ENCODE peak calls at places on chromosome 11, in seven cellular contexts. I is stimulated activated CD4-positive, alpha-beta T cell treated with anti-CD3 and anti-CD28 coated beads, Interleukin-4, amount 100 ng/mL, for 4 hours; H is iris pigment epithelial cell; D is smooth muscle cell of the brain vasculature; A is stimulated activated CD8-positive, alpha-beta memory T cell treated with anti-CD3 and anti-CD28 coated beads, Interleukin-2, amount 100 ng/mL, for 48 hours; Y is astrocyte of the spinal cord; S is naive thymus-derived CD4-positive, alpha-beta T cell. E is an unnamed sample.

GRCh38 chr11:2444301-2445106 is at the start of the genes KCNQ1 and TRPM5:
- DNase-seq in I (peak; percentile 81), H (no peak), D (no peak), A (peak; percentile 68), Y (no peak), S (peak; percentile 72), E (peak; percentile 83)

GRCh38 chr11:19633276-19633675 is 79.4 kb upstream of the NAV2 start:
- DNase-seq in I (no peak), H (peak; percentile 36), D (no peak), A (no peak), Y (peak; percentile 31), S (no peak), E (peak; percentile 87)

GRCh38 chr11:113387605-113388211 is at the start of gene ANKK1:
- DNase-seq in I (no peak), H (no peak), D (no peak), A (no peak), Y (no peak), S (no peak), E (peak; percentile 79)

GRCh38 chr11:11993814-11994213 is 14.6 kb downstream of the DKK3 start:
- DNase-seq in I (no peak), H (peak; percentile 91), D (no peak), A (no peak), Y (peak; percentile 85), S (no peak), E (no peak)

GRCh38 chr11:35338928-35339327 is 80.4 kb downstream of the SLC1A2 start:
- DNase-seq in I (no peak), H (no peak), D (no peak), A (no peak), Y (no peak), S (no peak), E (no peak)

GRCh38 chr11:45091563-45092392 is 54.7 kb upstream of the PRDM11 start:
- DNase-seq in I (no peak), H (no peak), D (no peak), A (no peak), Y (no peak), S (no peak), E (no peak)

GRCh38 chr11:1152316-1153104 is 5.2 kb upstream of the MUC5AC start:
- DNase-seq in I (no peak), H (peak; percentile 70), D (no peak), A (peak; percentile 34), Y (peak; percentile 59), S (no peak), E (peak; percentile 65)

GRCh38 chr11:57974132-57974531 is 49.5 kb upstream of the OR9Q1 start:
- DNase-seq in I (no peak), H (no peak), D (no peak), A (no peak), Y (no peak), S (no peak), E (no peak)

GRCh38 chr11:71336176-71336995 is 84.0 kb upstream of the SHANK2 start:
- DNase-seq in I (no peak), H (no peak), D (no peak), A (no peak), Y (no peak), S (no peak), E (no peak)

GRCh38 chr11:69834811-69835800 is 15.9 kb upstream of the FGF3 start:
- DNase-seq in I (no peak), H (no peak), D (no peak), A (no peak), Y (no peak), S (no peak), E (no peak)

GRCh38 chr11:73521621-73522020 is 76.3 kb downstream of the FAM168A start:
- DNase-seq in I (no peak), H (peak; percentile 33), D (no peak), A (no peak), Y (peak; percentile 60), S (no peak), E (no peak)

GRCh38 chr11:132402056-132402684 is 1031.8 kb downstream of the NTM start:
- DNase-seq in I (no peak), H (peak; percentile 12), D (no peak), A (no peak), Y (peak; percentile 62), S (no peak), E (no peak)

GRCh38 chr11:2136952-2137201 is 2.3 kb downstream of the IGF2 start:
- DNase-seq in I (no peak), H (no peak), D (no peak), A (no peak), Y (no peak), S (no peak), E (no peak)

GRCh38 chr11:67483901-67484665 is 1.3 kb downstream of the AIP start:
- DNase-seq in I (no peak), H (no peak), D (no peak), A (no peak), Y (no peak), S (peak; percentile 89), E (no peak)

GRCh38 chr11:33881651-33882279 is 10.1 kb downstream of the LMO2 start:
- DNase-seq in I (no peak), H (no peak), D (no peak), A (no peak), Y (no peak), S (no peak), E (no peak)

GRCh38 chr11:16841984-16842383 is 103.5 kb downstream of the C11orf58 start:
- DNase-seq in I (no peak), H (no peak), D (no peak), A (no peak), Y (no peak), S (no peak), E (no peak)

GRCh38 chr11:104700609-104701008 is 197.7 kb downstream of the CASP12 start:
- DNase-seq in I (no peak), H (peak; percentile 91), D (no peak), A (no peak), Y (peak; percentile 89), S (peak; percentile 46), E (no peak)

GRCh38 chr11:17734418-17734911 is at the start of gene KCNC1:
- DNase-seq in I (no peak), H (peak; percentile 41), D (no peak), A (no peak), Y (peak; percentile 22), S (no peak), E (peak; percentile 88)

GRCh38 chr11:134050541-134051383 is 18.1 kb upstream of the JAM3 start:
- DNase-seq in I (peak; percentile 71), H (no peak), D (no peak), A (peak; percentile 66), Y (peak; percentile 47), S (peak; percentile 75), E (peak; percentile 53)

GRCh38 chr11:1559103-1559951 is 12.7 kb downstream of the DUSP8 start:
- DNase-seq in I (no peak), H (no peak), D (no peak), A (no peak), Y (peak; percentile 44), S (no peak), E (peak; percentile 95)

GRCh38 chr11:75793966-75794365 is 21.0 kb upstream of the UVRAG start:
- DNase-seq in I (no peak), H (no peak), D (no peak), A (no peak), Y (no peak), S (no peak), E (no peak)

GRCh38 chr11:131737357-131737756 is 366.9 kb downstream of the NTM start:
- DNase-seq in I (no peak), H (peak; percentile 36), D (no peak), A (no peak), Y (peak; percentile 12), S (no peak), E (no peak)

GRCh38 chr11:20089796-20090653 is 70.2 kb downstream of the DBX1 start:
- DNase-seq in I (no peak), H (peak; percentile 64), D (no peak), A (no peak), Y (peak; percentile 47), S (no peak), E (no peak)

GRCh38 chr11:93921695-93922468 is 71.5 kb upstream of the VSTM5 start:
- DNase-seq in I (no peak), H (peak; percentile 70), D (no peak), A (no peak), Y (peak; percentile 66), S (peak; percentile 0), E (no peak)

GRCh38 chr11:76235233-76236091 is 29.2 kb upstream of the WNT11 start:
- DNase-seq in I (peak; percentile 88), H (peak; percentile 91), D (peak; percentile 80), A (peak; percentile 89), Y (peak; percentile 95), S (peak; percentile 92), E (peak; percentile 90)

GRCh38 chr11:126637800-126638175 is 282.3 kb downstream of the ST3GAL4 start:
- DNase-seq in I (no peak), H (peak; percentile 37), D (peak; percentile 79), A (no peak), Y (peak; percentile 95), S (no peak), E (no peak)

GRCh38 chr11:116720895-116721294 is 51.9 kb downstream of the BUD13 start:
- DNase-seq in I (no peak), H (no peak), D (no peak), A (no peak), Y (no peak), S (no peak), E (no peak)

GRCh38 chr11:78261367-78261766 is 72.6 kb downstream of the USP35 start:
- DNase-seq in I (no peak), H (no peak), D (no peak), A (no peak), Y (no peak), S (no peak), E (no peak)

GRCh38 chr11:75423721-75424120 is 9.3 kb downstream of the KLHL35 start:
- DNase-seq in I (no peak), H (no peak), D (no peak), A (no peak), Y (no peak), S (no peak), E (no peak)

GRCh38 chr11:56624661-56625110 is 10.0 kb upstream of the OR5M1 start:
- DNase-seq in I (no peak), H (peak; percentile 51), D (no peak), A (no peak), Y (peak; percentile 13), S (no peak), E (no peak)

GRCh38 chr11:69000391-69000790 is 12.7 kb downstream of the MRGPRF start:
- DNase-seq in I (no peak), H (no peak), D (no peak), A (no peak), Y (no peak), S (no peak), E (no peak)

E was measured in upper lobe of left lung.